ENCODE peak calls at places on chromosomes 6 and 20, in ten cellular contexts. H is uterus, M is Panc1, O is brain microvascular endothelial cell, D is type B pancreatic cell, F is endothelial cell, S is stomach, Z is mesothelial cell of epicardium, L is lower lobe of right lung, Y is colonic mucosa. W is an unnamed sample.

GRCh38 chr6:48825501-48826317 is 637.3 kb downstream of the MMUT start:
- DNase-seq in L (no peak), D (no peak), Z (no peak), O (peak; percentile 46), F (no peak), Y (no peak), M (no peak), H (no peak), S (no peak), W (no peak)

GRCh38 chr6:247353-247752 is 44.9 kb upstream of the DUSP22 start:
- DNase-seq in H (no peak), D (no peak), M (no peak), L (no peak), O (no peak), F (no peak), S (no peak), Y (no peak), Z (no peak), W (no peak)

GRCh38 chr6:159540152-159540551 is 152.9 kb downstream of the SOD2 start:
- DNase-seq in D (no peak), H (no peak), F (peak; percentile 44), O (no peak), S (no peak), Z (no peak), L (no peak), Y (no peak), M (no peak), W (no peak)

GRCh38 chr6:131001113-131001776 is 61.8 kb downstream of the EPB41L2 start:
- DNase-seq in O (no peak), Z (no peak), H (no peak), D (no peak), M (no peak), Y (no peak), L (no peak), F (no peak), S (no peak), W (no peak)

GRCh38 chr20:49892260-49893216 is 22.8 kb downstream of the SPATA2 start:
- DNase-seq in D (no peak), L (peak; percentile 32), Y (no peak), S (no peak), F (no peak), O (no peak), H (no peak), Z (no peak), M (no peak), W (no peak)

GRCh38 chr20:37542281-37542680 is 14.6 kb upstream of the BLCAP start:
- DNase-seq in S (no peak), L (no peak), F (no peak), H (no peak), D (peak; percentile 15), O (peak; percentile 19), M (no peak), Y (peak; percentile 62), Z (no peak), W (no peak)

GRCh38 chr6:126821706-126822105 is 296.8 kb upstream of the RSPO3 start:
- DNase-seq in Y (no peak), H (no peak), F (no peak), M (no peak), L (no peak), D (no peak), S (no peak), O (no peak), Z (no peak), W (no peak)

GRCh38 chr6:73207221-73207837 is 18.0 kb downstream of the KHDC1L start:
- DNase-seq in Z (no peak), D (no peak), M (no peak), Y (no peak), H (no peak), L (no peak), S (no peak), F (no peak), O (no peak), W (no peak)

GRCh38 chr6:45619994-45620471 is 242.3 kb upstream of the SUPT3H start:
- DNase-seq in F (no peak), H (no peak), D (no peak), M (no peak), Z (no peak), Y (no peak), L (no peak), O (peak; percentile 35), S (no peak), W (no peak)

GRCh38 chr6:163946437-163946836 is 531.9 kb downstream of the QKI start:
- DNase-seq in Y (no peak), S (no peak), F (no peak), M (no peak), O (no peak), H (peak; percentile 48), L (no peak), Z (no peak), D (no peak), W (no peak)

GRCh38 chr6:163944897-163945296 is 530.4 kb downstream of the QKI start:
- DNase-seq in Y (no peak), M (no peak), L (no peak), S (no peak), D (no peak), Z (no peak), H (no peak), F (no peak), O (no peak), W (no peak)

GRCh38 chr6:163947276-163947675 is 532.8 kb downstream of the QKI start:
- DNase-seq in Y (no peak), F (no peak), Z (no peak), M (no peak), L (no peak), O (no peak), S (no peak), H (no peak), D (no peak), W (no peak)

GRCh38 chr6:163943647-163944395 is 529.3 kb downstream of the QKI start:
- DNase-seq in Y (no peak), O (peak; percentile 14), L (no peak), Z (peak; percentile 45), F (peak; percentile 52), H (no peak), S (no peak), M (no peak), D (no peak), W (no peak)

GRCh38 chr6:163945813-163946212 is 531.3 kb downstream of the QKI start:
- DNase-seq in Y (no peak), F (no peak), Z (no peak), S (peak; percentile 31), M (no peak), D (no peak), O (no peak), H (no peak), L (no peak), W (no peak)
- TF ChIP-seq CTCF in Y (no peak), F (no peak), Z (no peak), S (no peak), M (no peak), D (no peak), O (no peak), H (no peak), L (no peak), W (no peak)

GRCh38 chr6:79335133-79335674 is 100.7 kb upstream of the HMGN3 start:
- DNase-seq in M (no peak), L (no peak), Z (no peak), S (no peak), F (no peak), O (no peak), D (no peak), H (no peak), Y (no peak), W (peak; percentile 21)

GRCh38 chr6:79334674-79335073 is 100.2 kb upstream of the HMGN3 start:
- DNase-seq in Z (no peak), L (no peak), O (no peak), S (no peak), Y (no peak), D (no peak), F (no peak), H (no peak), M (no peak), W (no peak)

GRCh38 chr6:79330723-79331122 is 96.2 kb upstream of the HMGN3 start:
- DNase-seq in L (no peak), D (no peak), F (no peak), Z (no peak), H (no peak), O (no peak), S (no peak), Y (no peak), M (no peak), W (no peak)
- TF ChIP-seq CTCF in L (no peak), D (no peak), F (no peak), Z (no peak), H (no peak), O (no peak), S (no peak), Y (no peak), M (no peak), W (no peak)

GRCh38 chr6:169093770-169094553 is 159.7 kb downstream of the THBS2 start:
- DNase-seq in D (no peak), Z (no peak), Y (no peak), O (no peak), M (no peak), F (no peak), S (no peak), H (no peak), L (no peak), W (no peak)

GRCh38 chr6:169095153-169095552 is 158.5 kb downstream of the THBS2 start:
- DNase-seq in H (no peak), O (no peak), F (no peak), M (no peak), L (no peak), D (no peak), Z (no peak), Y (no peak), S (no peak), W (no peak)

GRCh38 chr6:169098136-169098535 is 155.5 kb downstream of the THBS2 start:
- DNase-seq in M (no peak), Z (no peak), F (no peak), Y (no peak), L (no peak), H (no peak), D (no peak), S (no peak), O (no peak), W (no peak)

GRCh38 chr6:169097336-169098052 is 156.2 kb downstream of the THBS2 start:
- DNase-seq in M (no peak), D (no peak), O (peak; percentile 100), Z (no peak), Y (no peak), F (no peak), L (no peak), S (no peak), H (no peak), W (no peak)

GRCh38 chr6:169096326-169096882 is 157.2 kb downstream of the THBS2 start:
- DNase-seq in O (no peak), M (no peak), F (no peak), Z (no peak), Y (no peak), L (no peak), H (no peak), S (no peak), D (no peak), W (no peak)
- TF ChIP-seq CTCF in O (peak; percentile 32), M (no peak), F (no peak), Z (no peak), Y (no peak), L (no peak), H (no peak), S (no peak), D (no peak), W (no peak)

GRCh38 chr6:4775591-4776492 is at the start of gene CDYL:
- DNase-seq in M (no peak), F (peak; percentile 96), L (peak; percentile 90), O (peak; percentile 67), S (peak; percentile 92), Y (peak; percentile 87), D (peak; percentile 95), H (peak; percentile 89), Z (peak; percentile 92), W (peak; percentile 96)
- TF ChIP-seq CTCF in M (peak; percentile 44), F (peak; percentile 11), L (peak; percentile 19), O (no peak), S (no peak), Y (peak; percentile 23), D (peak; percentile 30), H (peak; percentile 16), Z (no peak), W (peak; percentile 23)

GRCh38 chr6:150720774-150721233 is 121.1 kb downstream of the PLEKHG1 start:
- DNase-seq in H (no peak), M (no peak), L (no peak), F (no peak), Y (no peak), D (no peak), S (no peak), O (peak; percentile 13), Z (no peak), W (peak; percentile 81)
- TF ChIP-seq CTCF in H (no peak), M (no peak), L (no peak), F (no peak), Y (no peak), D (peak; percentile 69), S (no peak), O (peak; percentile 25), Z (no peak), W (no peak)